ENCODE peak calls at places on chromosomes 11 and 22, in six cellular contexts. S is MM.1S; G is Jurkat, Clone E6-1; D is NCI-H69; K is WTC11; I is activated T-helper 1 cell treated with Interleukin-2 at 50 U/mL for 16 hours. T is an unnamed sample.

GRCh38 chr11:2818503-2818902 is 67.1 kb downstream of the CDKN1C start:
- DNase-seq in G (no peak), S (no peak), D (no peak), K (no peak), I (no peak), T (no peak)

GRCh38 chr11:128246364-128247234 is 340.8 kb downstream of the ETS1 start:
- DNase-seq in K (no peak), I (no peak), S (no peak), G (no peak), D (no peak), T (no peak)

GRCh38 chr11:130272336-130272735 is 42.4 kb downstream of the ZBTB44 start:
- DNase-seq in G (no peak), I (no peak), K (no peak), D (no peak), S (no peak), T (no peak)

GRCh38 chr11:36292311-36292722 is 3.1 kb upstream of the COMMD9 start:
- DNase-seq in G (peak; percentile 64), S (peak; percentile 61), I (no peak), D (peak; percentile 64), K (no peak), T (no peak)

GRCh38 chr11:1113405-1114201 is 38.9 kb downstream of the MUC2 start:
- DNase-seq in D (no peak), G (no peak), I (no peak), K (peak; percentile 23), S (no peak), T (no peak)

GRCh38 chr11:27075655-27076054 is 35.0 kb downstream of the BBOX1 start:
- DNase-seq in K (no peak), D (peak; percentile 28), I (no peak), S (no peak), G (no peak), T (no peak)

GRCh38 chr22:33325232-33326004 is 267.2 kb upstream of the SYN3 start:
- DNase-seq in K (no peak), I (no peak), G (no peak), S (no peak), D (no peak), T (no peak)

GRCh38 chr22:37731804-37732471 is 35.1 kb downstream of the TRIOBP start:
- DNase-seq in D (no peak), K (no peak), I (no peak), S (no peak), G (no peak), T (no peak)

GRCh38 chr11:61613051-61613450 is 32.2 kb upstream of the SYT7 start:
- DNase-seq in S (no peak), D (no peak), K (no peak), G (no peak), I (no peak), T (no peak)

GRCh38 chr11:45083544-45084087 is 62.8 kb upstream of the PRDM11 start:
- DNase-seq in G (no peak), S (no peak), D (peak; percentile 59), I (no peak), K (peak; percentile 75), T (no peak)

GRCh38 chr11:74520927-74521665 is 27.6 kb upstream of the LIPT2 start:
- DNase-seq in I (no peak), K (no peak), D (no peak), G (no peak), S (no peak), T (no peak)

GRCh38 chr22:37206841-37207821 is 5.1 kb downstream of the SSTR3 start:
- DNase-seq in I (no peak), S (no peak), G (no peak), K (no peak), D (no peak), T (no peak)

GRCh38 chr22:47561115-47561675 is 798.7 kb downstream of the TBC1D22A start:
- DNase-seq in D (no peak), G (no peak), S (no peak), K (no peak), I (no peak), T (no peak)

GRCh38 chr11:71988050-71988449 is 10.7 kb upstream of the IL18BP start:
- DNase-seq in K (no peak), D (no peak), I (no peak), G (no peak), S (no peak), T (no peak)

GRCh38 chr11:42951266-42951665 is 360.5 kb upstream of the API5 start:
- DNase-seq in I (no peak), D (no peak), S (no peak), G (no peak), K (no peak), T (no peak)

GRCh38 chr11:100870138-100870537 is 183.1 kb downstream of the ARHGAP42 start:
- DNase-seq in G (no peak), I (no peak), K (no peak), S (no peak), D (no peak), T (no peak)

GRCh38 chr11:114813216-114813615 is 134.9 kb downstream of the NXPE2 start:
- DNase-seq in S (no peak), I (no peak), G (no peak), D (peak; percentile 81), K (no peak), T (no peak)

GRCh38 chr22:26168199-26168915 is 905 bp upstream of the SEZ6L start:
- DNase-seq in K (no peak), G (no peak), D (peak; percentile 68), S (no peak), I (no peak), T (no peak)

GRCh38 chr22:20531404-20532181 is 24.2 kb downstream of the MED15 start:
- DNase-seq in G (no peak), I (no peak), S (no peak), D (peak; percentile 77), K (peak; percentile 23), T (peak; percentile 56)

GRCh38 chr11:59271247-59271755 is 58.6 kb upstream of the MPEG1 start:
- DNase-seq in I (no peak), S (no peak), G (no peak), D (no peak), K (no peak), T (no peak)

GRCh38 chr11:122186439-122187080 is 70.5 kb upstream of the BLID start:
- DNase-seq in I (no peak), K (no peak), D (no peak), G (no peak), S (no peak), T (no peak)

GRCh38 chr11:61429346-61429690 is 457 bp downstream of the CPSF7 start:
- DNase-seq in D (peak; percentile 83), S (peak; percentile 75), K (peak; percentile 79), G (peak; percentile 33), I (peak; percentile 62), T (no peak)

GRCh38 chr11:33620423-33621120 is 80.1 kb downstream of the C11orf91 start:
- DNase-seq in D (peak; percentile 96), K (no peak), S (no peak), I (no peak), G (no peak), T (no peak)

GRCh38 chr11:2261436-2262230 is 8.8 kb downstream of the ASCL2 start:
- DNase-seq in I (no peak), K (no peak), D (no peak), G (no peak), S (no peak), T (no peak)